ENCODE peak calls at places on chromosomes 2 and 18, in ten cellular contexts. One of them, this sample, is unnamed.

GRCh38 chr2:98463988-98464771 is 19.5 kb downstream of the INPP4A start:
- DNase-seq in T-helper 1 cell: no peak
- DNase-seq in fibroblast of gingiva: no peak
- DNase-seq in SK-MEL-5: no peak
- DNase-seq in RPMI7951: no peak
- DNase-seq in NCI-H446 treated with DMSO at 0.1 percent for 48 hours: no peak
- DNase-seq in EH: no peak
- DNase-seq in activated CD4-positive, alpha-beta T cell treated with anti-CD3 and anti-CD28 coated beads for 36 hours: peak
- DNase-seq in mucosa of descending colon: no peak
- DNase-seq in stimulated activated naive B cell treated with anti-CD40 and anti-IgM and Interleukin-4, amounts not matched to agents 10 μg/mL and 1 μg/mL and 100 μg/mL, for 72 hours: no peak
- DNase-seq in this sample: no peak

GRCh38 chr18:49609416-49610284 is 47.8 kb downstream of the LIPG start:
- DNase-seq in T-helper 1 cell: no peak
- DNase-seq in fibroblast of gingiva: no peak
- DNase-seq in SK-MEL-5: no peak
- DNase-seq in RPMI7951: no peak
- DNase-seq in NCI-H446 treated with DMSO at 0.1 percent for 48 hours: no peak
- DNase-seq in EH: peak
- DNase-seq in activated CD4-positive, alpha-beta T cell treated with anti-CD3 and anti-CD28 coated beads for 36 hours: no peak
- DNase-seq in mucosa of descending colon: no peak
- DNase-seq in stimulated activated naive B cell treated with anti-CD40 and anti-IgM and Interleukin-4, amounts not matched to agents 10 μg/mL and 1 μg/mL and 100 μg/mL, for 72 hours: no peak
- DNase-seq in this sample: peak

GRCh38 chr18:2917255-2918047 is 70.6 kb downstream of the EMILIN2 start:
- DNase-seq in T-helper 1 cell: no peak
- DNase-seq in fibroblast of gingiva: no peak
- DNase-seq in SK-MEL-5: no peak
- DNase-seq in RPMI7951: no peak
- DNase-seq in NCI-H446 treated with DMSO at 0.1 percent for 48 hours: no peak
- DNase-seq in EH: no peak
- DNase-seq in activated CD4-positive, alpha-beta T cell treated with anti-CD3 and anti-CD28 coated beads for 36 hours: no peak
- DNase-seq in mucosa of descending colon: no peak
- DNase-seq in stimulated activated naive B cell treated with anti-CD40 and anti-IgM and Interleukin-4, amounts not matched to agents 10 μg/mL and 1 μg/mL and 100 μg/mL, for 72 hours: no peak
- DNase-seq in this sample: no peak

GRCh38 chr2:8840475-8841091 is 3.2 kb upstream of the KIDINS220 start:
- DNase-seq in T-helper 1 cell: no peak
- DNase-seq in fibroblast of gingiva: no peak
- DNase-seq in SK-MEL-5: no peak
- DNase-seq in RPMI7951: no peak
- DNase-seq in NCI-H446 treated with DMSO at 0.1 percent for 48 hours: no peak
- DNase-seq in EH: no peak
- DNase-seq in activated CD4-positive, alpha-beta T cell treated with anti-CD3 and anti-CD28 coated beads for 36 hours: no peak
- DNase-seq in mucosa of descending colon: no peak
- DNase-seq in stimulated activated naive B cell treated with anti-CD40 and anti-IgM and Interleukin-4, amounts not matched to agents 10 μg/mL and 1 μg/mL and 100 μg/mL, for 72 hours: no peak
- DNase-seq in this sample: no peak

GRCh38 chr18:74524097-74524496 is 10.2 kb upstream of the CNDP1 start:
- DNase-seq in T-helper 1 cell: no peak
- DNase-seq in fibroblast of gingiva: no peak
- DNase-seq in SK-MEL-5: no peak
- DNase-seq in RPMI7951: peak
- DNase-seq in NCI-H446 treated with DMSO at 0.1 percent for 48 hours: no peak
- DNase-seq in EH: no peak
- DNase-seq in activated CD4-positive, alpha-beta T cell treated with anti-CD3 and anti-CD28 coated beads for 36 hours: no peak
- DNase-seq in mucosa of descending colon: peak
- DNase-seq in stimulated activated naive B cell treated with anti-CD40 and anti-IgM and Interleukin-4, amounts not matched to agents 10 μg/mL and 1 μg/mL and 100 μg/mL, for 72 hours: no peak
- DNase-seq in this sample: peak

GRCh38 chr2:180046776-180047175 is 39.7 kb upstream of the CWC22 start:
- DNase-seq in T-helper 1 cell: no peak
- DNase-seq in fibroblast of gingiva: no peak
- DNase-seq in SK-MEL-5: no peak
- DNase-seq in RPMI7951: no peak
- DNase-seq in NCI-H446 treated with DMSO at 0.1 percent for 48 hours: no peak
- DNase-seq in EH: peak
- DNase-seq in activated CD4-positive, alpha-beta T cell treated with anti-CD3 and anti-CD28 coated beads for 36 hours: no peak
- DNase-seq in mucosa of descending colon: no peak
- DNase-seq in stimulated activated naive B cell treated with anti-CD40 and anti-IgM and Interleukin-4, amounts not matched to agents 10 μg/mL and 1 μg/mL and 100 μg/mL, for 72 hours: no peak
- DNase-seq in this sample: no peak

GRCh38 chr2:105143467-105144127 is 97.9 kb upstream of the GPR45 start:
- DNase-seq in T-helper 1 cell: no peak
- DNase-seq in fibroblast of gingiva: no peak
- DNase-seq in SK-MEL-5: peak
- DNase-seq in RPMI7951: no peak
- DNase-seq in NCI-H446 treated with DMSO at 0.1 percent for 48 hours: no peak
- DNase-seq in EH: peak
- DNase-seq in activated CD4-positive, alpha-beta T cell treated with anti-CD3 and anti-CD28 coated beads for 36 hours: peak
- DNase-seq in mucosa of descending colon: peak
- DNase-seq in stimulated activated naive B cell treated with anti-CD40 and anti-IgM and Interleukin-4, amounts not matched to agents 10 μg/mL and 1 μg/mL and 100 μg/mL, for 72 hours: no peak
- DNase-seq in this sample: peak

GRCh38 chr2:33617989-33618388 is 18.9 kb upstream of the FAM98A start:
- DNase-seq in T-helper 1 cell: no peak
- DNase-seq in fibroblast of gingiva: no peak
- DNase-seq in SK-MEL-5: no peak
- DNase-seq in RPMI7951: no peak
- DNase-seq in NCI-H446 treated with DMSO at 0.1 percent for 48 hours: no peak
- DNase-seq in EH: no peak
- DNase-seq in activated CD4-positive, alpha-beta T cell treated with anti-CD3 and anti-CD28 coated beads for 36 hours: no peak
- DNase-seq in mucosa of descending colon: no peak
- DNase-seq in stimulated activated naive B cell treated with anti-CD40 and anti-IgM and Interleukin-4, amounts not matched to agents 10 μg/mL and 1 μg/mL and 100 μg/mL, for 72 hours: no peak
- DNase-seq in this sample: no peak

GRCh38 chr2:85409719-85410583 is at the start of gene CAPG:
- DNase-seq in T-helper 1 cell: peak
- DNase-seq in fibroblast of gingiva: no peak
- DNase-seq in SK-MEL-5: no peak
- DNase-seq in RPMI7951: no peak
- DNase-seq in NCI-H446 treated with DMSO at 0.1 percent for 48 hours: no peak
- DNase-seq in EH: no peak
- DNase-seq in activated CD4-positive, alpha-beta T cell treated with anti-CD3 and anti-CD28 coated beads for 36 hours: peak
- DNase-seq in mucosa of descending colon: peak
- DNase-seq in stimulated activated naive B cell treated with anti-CD40 and anti-IgM and Interleukin-4, amounts not matched to agents 10 μg/mL and 1 μg/mL and 100 μg/mL, for 72 hours: peak
- DNase-seq in this sample: peak

GRCh38 chr2:197805598-197806316 is 1.4 kb downstream of the PLCL1 start:
- DNase-seq in T-helper 1 cell: no peak
- DNase-seq in fibroblast of gingiva: no peak
- DNase-seq in SK-MEL-5: no peak
- DNase-seq in RPMI7951: no peak
- DNase-seq in NCI-H446 treated with DMSO at 0.1 percent for 48 hours: no peak
- DNase-seq in EH: no peak
- DNase-seq in activated CD4-positive, alpha-beta T cell treated with anti-CD3 and anti-CD28 coated beads for 36 hours: no peak
- DNase-seq in mucosa of descending colon: no peak
- DNase-seq in stimulated activated naive B cell treated with anti-CD40 and anti-IgM and Interleukin-4, amounts not matched to agents 10 μg/mL and 1 μg/mL and 100 μg/mL, for 72 hours: no peak
- DNase-seq in this sample: peak

GRCh38 chr2:115739574-115739973 is 1297.1 kb downstream of the DPP10 start:
- DNase-seq in T-helper 1 cell: no peak
- DNase-seq in fibroblast of gingiva: no peak
- DNase-seq in SK-MEL-5: peak
- DNase-seq in RPMI7951: no peak
- DNase-seq in NCI-H446 treated with DMSO at 0.1 percent for 48 hours: no peak
- DNase-seq in EH: no peak
- DNase-seq in activated CD4-positive, alpha-beta T cell treated with anti-CD3 and anti-CD28 coated beads for 36 hours: no peak
- DNase-seq in mucosa of descending colon: no peak
- DNase-seq in stimulated activated naive B cell treated with anti-CD40 and anti-IgM and Interleukin-4, amounts not matched to agents 10 μg/mL and 1 μg/mL and 100 μg/mL, for 72 hours: no peak
- DNase-seq in this sample: no peak

GRCh38 chr18:78993014-78993926 is 13.7 kb downstream of the SALL3 start:
- DNase-seq in T-helper 1 cell: no peak
- DNase-seq in fibroblast of gingiva: no peak
- DNase-seq in SK-MEL-5: no peak
- DNase-seq in RPMI7951: no peak
- DNase-seq in NCI-H446 treated with DMSO at 0.1 percent for 48 hours: no peak
- DNase-seq in EH: no peak
- DNase-seq in activated CD4-positive, alpha-beta T cell treated with anti-CD3 and anti-CD28 coated beads for 36 hours: no peak
- DNase-seq in mucosa of descending colon: no peak
- DNase-seq in stimulated activated naive B cell treated with anti-CD40 and anti-IgM and Interleukin-4, amounts not matched to agents 10 μg/mL and 1 μg/mL and 100 μg/mL, for 72 hours: no peak
- DNase-seq in this sample: no peak

GRCh38 chr2:232418466-232419244 is 12.0 kb downstream of the ALPG start:
- DNase-seq in T-helper 1 cell: no peak
- DNase-seq in fibroblast of gingiva: no peak
- DNase-seq in SK-MEL-5: no peak
- DNase-seq in RPMI7951: peak
- DNase-seq in NCI-H446 treated with DMSO at 0.1 percent for 48 hours: no peak
- DNase-seq in EH: peak
- DNase-seq in activated CD4-positive, alpha-beta T cell treated with anti-CD3 and anti-CD28 coated beads for 36 hours: peak
- DNase-seq in mucosa of descending colon: peak
- DNase-seq in stimulated activated naive B cell treated with anti-CD40 and anti-IgM and Interleukin-4, amounts not matched to agents 10 μg/mL and 1 μg/mL and 100 μg/mL, for 72 hours: no peak
- DNase-seq in this sample: peak

GRCh38 chr2:391658-392170 is 103.8 kb upstream of the ALKAL2 start:
- DNase-seq in T-helper 1 cell: no peak
- DNase-seq in fibroblast of gingiva: no peak
- DNase-seq in SK-MEL-5: no peak
- DNase-seq in RPMI7951: no peak
- DNase-seq in NCI-H446 treated with DMSO at 0.1 percent for 48 hours: no peak
- DNase-seq in EH: no peak
- DNase-seq in activated CD4-positive, alpha-beta T cell treated with anti-CD3 and anti-CD28 coated beads for 36 hours: peak
- DNase-seq in mucosa of descending colon: no peak
- DNase-seq in stimulated activated naive B cell treated with anti-CD40 and anti-IgM and Interleukin-4, amounts not matched to agents 10 μg/mL and 1 μg/mL and 100 μg/mL, for 72 hours: no peak
- DNase-seq in this sample: no peak

GRCh38 chr18:42183746-42184145 is 228.7 kb downstream of the PIK3C3 start:
- DNase-seq in T-helper 1 cell: no peak
- DNase-seq in fibroblast of gingiva: peak
- DNase-seq in SK-MEL-5: no peak
- DNase-seq in RPMI7951: peak
- DNase-seq in NCI-H446 treated with DMSO at 0.1 percent for 48 hours: peak
- DNase-seq in EH: peak
- DNase-seq in activated CD4-positive, alpha-beta T cell treated with anti-CD3 and anti-CD28 coated beads for 36 hours: no peak
- DNase-seq in mucosa of descending colon: no peak
- DNase-seq in stimulated activated naive B cell treated with anti-CD40 and anti-IgM and Interleukin-4, amounts not matched to agents 10 μg/mL and 1 μg/mL and 100 μg/mL, for 72 hours: no peak
- DNase-seq in this sample: peak

GRCh38 chr2:105377871-105378270 is 21.0 kb downstream of the FHL2 start:
- DNase-seq in T-helper 1 cell: no peak
- DNase-seq in fibroblast of gingiva: no peak
- DNase-seq in SK-MEL-5: peak
- DNase-seq in RPMI7951: peak
- DNase-seq in NCI-H446 treated with DMSO at 0.1 percent for 48 hours: no peak
- DNase-seq in EH: peak
- DNase-seq in activated CD4-positive, alpha-beta T cell treated with anti-CD3 and anti-CD28 coated beads for 36 hours: no peak
- DNase-seq in mucosa of descending colon: no peak
- DNase-seq in stimulated activated naive B cell treated with anti-CD40 and anti-IgM and Interleukin-4, amounts not matched to agents 10 μg/mL and 1 μg/mL and 100 μg/mL, for 72 hours: no peak
- DNase-seq in this sample: no peak

GRCh38 chr2:46394649-46395510 is 84.5 kb upstream of the TMEM247 start:
- DNase-seq in T-helper 1 cell: no peak
- DNase-seq in fibroblast of gingiva: no peak
- DNase-seq in SK-MEL-5: no peak
- DNase-seq in RPMI7951: no peak
- DNase-seq in NCI-H446 treated with DMSO at 0.1 percent for 48 hours: no peak
- DNase-seq in EH: no peak
- DNase-seq in activated CD4-positive, alpha-beta T cell treated with anti-CD3 and anti-CD28 coated beads for 36 hours: peak
- DNase-seq in mucosa of descending colon: no peak
- DNase-seq in stimulated activated naive B cell treated with anti-CD40 and anti-IgM and Interleukin-4, amounts not matched to agents 10 μg/mL and 1 μg/mL and 100 μg/mL, for 72 hours: no peak
- DNase-seq in this sample: no peak

GRCh38 chr2:16773080-16773713 is 107.6 kb upstream of the CYRIA start:
- DNase-seq in T-helper 1 cell: no peak
- DNase-seq in fibroblast of gingiva: no peak
- DNase-seq in SK-MEL-5: peak
- DNase-seq in RPMI7951: peak
- DNase-seq in NCI-H446 treated with DMSO at 0.1 percent for 48 hours: peak
- DNase-seq in EH: no peak
- DNase-seq in activated CD4-positive, alpha-beta T cell treated with anti-CD3 and anti-CD28 coated beads for 36 hours: peak
- DNase-seq in mucosa of descending colon: no peak
- DNase-seq in stimulated activated naive B cell treated with anti-CD40 and anti-IgM and Interleukin-4, amounts not matched to agents 10 μg/mL and 1 μg/mL and 100 μg/mL, for 72 hours: peak
- DNase-seq in this sample: peak

GRCh38 chr2:191626497-191627151 is 51.3 kb upstream of the NABP1 start:
- DNase-seq in T-helper 1 cell: no peak
- DNase-seq in fibroblast of gingiva: peak
- DNase-seq in SK-MEL-5: no peak
- DNase-seq in RPMI7951: peak
- DNase-seq in NCI-H446 treated with DMSO at 0.1 percent for 48 hours: no peak
- DNase-seq in EH: peak
- DNase-seq in activated CD4-positive, alpha-beta T cell treated with anti-CD3 and anti-CD28 coated beads for 36 hours: no peak
- DNase-seq in mucosa of descending colon: no peak
- DNase-seq in stimulated activated naive B cell treated with anti-CD40 and anti-IgM and Interleukin-4, amounts not matched to agents 10 μg/mL and 1 μg/mL and 100 μg/mL, for 72 hours: no peak
- DNase-seq in this sample: peak

GRCh38 chr2:23208339-23208738 is 176.6 kb upstream of the KLHL29 start:
- DNase-seq in T-helper 1 cell: no peak
- DNase-seq in fibroblast of gingiva: no peak
- DNase-seq in SK-MEL-5: no peak
- DNase-seq in RPMI7951: no peak
- DNase-seq in NCI-H446 treated with DMSO at 0.1 percent for 48 hours: no peak
- DNase-seq in EH: no peak
- DNase-seq in activated CD4-positive, alpha-beta T cell treated with anti-CD3 and anti-CD28 coated beads for 36 hours: no peak
- DNase-seq in mucosa of descending colon: no peak
- DNase-seq in stimulated activated naive B cell treated with anti-CD40 and anti-IgM and Interleukin-4, amounts not matched to agents 10 μg/mL and 1 μg/mL and 100 μg/mL, for 72 hours: no peak
- DNase-seq in this sample: no peak

This sample was measured in astrocyte of the hippocampus.